ENCODE peak calls at places on chromosomes 1 and 21, in nine cellular contexts. H, A, W, M, L, S, P, V and D are unnamed samples.

GRCh38 chr1:111535256-111536191 is 32.1 kb upstream of the ADORA3 start:
- DNase-seq in H (no peak), A (no peak), W (peak; percentile 69), M (no peak), L (no peak), S (no peak), P (no peak), V (no peak), D (no peak)

GRCh38 chr21:44699502-44700001 is 2.6 kb downstream of the KRTAP10-12 start:
- DNase-seq in H (no peak), A (no peak), W (no peak), M (no peak), L (no peak), S (peak; percentile 50), P (peak; percentile 14), V (no peak), D (no peak)

GRCh38 chr1:98086156-98086555 is 165.3 kb upstream of the DPYD start:
- DNase-seq in H (no peak), A (no peak), W (no peak), M (no peak), L (no peak), S (no peak), P (no peak), V (peak; percentile 90), D (no peak)

GRCh38 chr1:230123280-230124186 is 56.5 kb downstream of the GALNT2 start:
- DNase-seq in H (no peak), A (peak; percentile 79), W (no peak), M (no peak), L (no peak), S (no peak), P (peak; percentile 79), V (no peak), D (peak; percentile 73)

GRCh38 chr1:205648212-205648910 is 16.6 kb upstream of the ELK4 start:
- DNase-seq in H (no peak), A (no peak), W (no peak), M (no peak), L (no peak), S (no peak), P (no peak), V (no peak), D (no peak)

GRCh38 chr1:53573522-53573921 is 114.3 kb downstream of the DMRTB1 start:
- DNase-seq in H (no peak), A (no peak), W (peak; percentile 28), M (peak; percentile 4), L (no peak), S (no peak), P (no peak), V (no peak), D (no peak)

GRCh38 chr1:12271033-12271432 is 41.2 kb downstream of the VPS13D start:
- DNase-seq in H (no peak), A (no peak), W (no peak), M (no peak), L (no peak), S (no peak), P (no peak), V (no peak), D (no peak)

GRCh38 chr1:38941527-38942019 is at the start of gene RHBDL2:
- DNase-seq in H (no peak), A (no peak), W (peak; percentile 71), M (no peak), L (no peak), S (peak; percentile 80), P (no peak), V (no peak), D (no peak)

GRCh38 chr1:45327644-45328515 is 1.2 kb downstream of the HPDL start:
- DNase-seq in H (no peak), A (peak; percentile 42), W (no peak), M (no peak), L (no peak), S (no peak), P (peak; percentile 48), V (no peak), D (no peak)

GRCh38 chr1:47753808-47754207 is 243.4 kb downstream of the TRABD2B start:
- DNase-seq in H (no peak), A (no peak), W (no peak), M (no peak), L (no peak), S (no peak), P (peak; percentile 12), V (no peak), D (no peak)

GRCh38 chr1:186325239-186325638 is 49.8 kb downstream of the TPR start:
- DNase-seq in H (no peak), A (no peak), W (no peak), M (no peak), L (no peak), S (no peak), P (no peak), V (peak; percentile 8), D (peak; percentile 11)

GRCh38 chr1:201259476-201260235 is 23.6 kb upstream of the PKP1 start:
- DNase-seq in H (no peak), A (no peak), W (no peak), M (no peak), L (no peak), S (peak; percentile 82), P (no peak), V (peak; percentile 38), D (no peak)

GRCh38 chr1:44103270-44104131 is 15.1 kb upstream of the KLF17 start:
- DNase-seq in H (no peak), A (peak; percentile 26), W (no peak), M (peak; percentile 33), L (no peak), S (peak; percentile 61), P (no peak), V (peak; percentile 24), D (no peak)

GRCh38 chr21:36820176-36821031 is 121.5 kb downstream of the SIM2 start:
- DNase-seq in H (no peak), A (no peak), W (no peak), M (peak; percentile 33), L (no peak), S (peak; percentile 72), P (no peak), V (no peak), D (no peak)

GRCh38 chr1:111989531-111990025 is at the start of gene KCND3:
- DNase-seq in H (no peak), A (peak; percentile 12), W (no peak), M (peak; percentile 54), L (no peak), S (peak; percentile 90), P (peak; percentile 65), V (no peak), D (no peak)

GRCh38 chr1:155063550-155064108 is at the start of gene EFNA4:
- DNase-seq in H (no peak), A (peak; percentile 88), W (peak; percentile 94), M (peak; percentile 77), L (no peak), S (peak; percentile 93), P (peak; percentile 95), V (peak; percentile 76), D (no peak)

GRCh38 chr1:116168277-116169032 is 57.3 kb downstream of the MAB21L3 start:
- DNase-seq in H (peak; percentile 36), A (peak; percentile 89), W (peak; percentile 90), M (peak; percentile 93), L (no peak), S (peak; percentile 97), P (peak; percentile 90), V (peak; percentile 27), D (peak; percentile 6)
- TF ChIP-seq CTCF in H (peak; percentile 62), A (peak; percentile 95), W (peak; percentile 86), M (peak; percentile 91), L (peak; percentile 70), S (peak; percentile 90), P (peak; percentile 98), V (peak; percentile 75), D (peak; percentile 87)

DNA sequence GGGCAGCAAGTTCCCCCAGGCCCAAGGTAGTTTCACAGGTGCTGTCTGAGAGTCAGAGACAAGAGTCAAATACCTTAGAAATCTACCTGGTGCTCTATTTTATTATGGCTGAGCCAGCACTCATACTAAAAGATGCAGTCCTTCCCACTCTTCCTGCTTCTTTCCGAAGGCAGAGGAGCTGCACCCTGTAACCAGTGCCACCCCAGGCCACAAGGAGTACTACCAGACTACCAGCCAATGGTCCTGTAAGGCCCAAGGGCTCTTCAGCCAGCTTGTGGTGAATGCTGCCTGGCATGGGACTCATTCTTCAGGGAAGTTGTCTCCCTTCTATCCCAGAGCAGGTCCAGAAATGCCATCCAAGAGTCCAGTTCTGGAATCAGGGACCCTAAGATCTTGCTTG is 203.8 kb upstream of the DUSP10 start:
- DNase-seq in H (no peak), A (no peak), W (no peak), M (no peak), L (no peak), S (no peak), P (no peak), V (no peak), D (no peak)
- TF ChIP-seq CTCF in H (no peak), A (no peak), W (no peak), M (no peak), L (no peak), S (no peak), P (no peak), V (peak; percentile 10), D (peak; percentile 8)

DNA sequence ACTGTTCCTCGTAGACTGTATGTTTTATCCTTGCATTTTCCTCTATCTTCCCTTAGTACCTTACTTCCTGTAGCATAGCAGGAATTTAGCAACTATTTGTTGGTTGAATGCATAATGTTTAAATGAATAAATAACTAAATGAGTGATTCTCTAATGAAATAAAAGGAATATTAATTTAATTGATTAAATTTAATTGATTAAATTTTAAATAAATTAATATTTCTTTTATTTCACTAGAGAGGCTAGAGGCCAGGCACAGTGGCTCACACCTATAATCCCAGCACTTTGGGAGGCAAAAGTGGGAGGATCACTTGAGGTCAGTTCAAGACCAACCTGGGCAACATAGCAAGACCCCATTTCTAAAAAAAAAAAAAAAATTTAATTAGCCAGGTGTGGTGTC is 25.8 kb downstream of the C8B start:
- DNase-seq in H (no peak), A (no peak), W (no peak), M (no peak), L (no peak), S (no peak), P (no peak), V (no peak), D (no peak)
- TF ChIP-seq CTCF in H (no peak), A (no peak), W (no peak), M (no peak), L (no peak), S (no peak), P (no peak), V (no peak), D (no peak)

GRCh38 chr1:113928129-113928949 is 785 bp upstream of the HIPK1 start:
- DNase-seq in H (no peak), A (no peak), W (no peak), M (no peak), L (no peak), S (no peak), P (peak; percentile 54), V (no peak), D (no peak)

GRCh38 chr1:113930499-113931161 is 1.5 kb downstream of the HIPK1 start:
- DNase-seq in H (no peak), A (peak; percentile 82), W (no peak), M (no peak), L (no peak), S (no peak), P (peak; percentile 65), V (peak; percentile 81), D (no peak)

GRCh38 chr1:113931456-113931855 is 2.3 kb downstream of the HIPK1 start:
- DNase-seq in H (no peak), A (no peak), W (no peak), M (no peak), L (no peak), S (no peak), P (no peak), V (peak; percentile 21), D (no peak)

GRCh38 chr1:113928950-113929749 is at the start of gene HIPK1:
- DNase-seq in H (peak; percentile 58), A (peak; percentile 95), W (peak; percentile 95), M (peak; percentile 98), L (no peak), S (peak; percentile 98), P (peak; percentile 92), V (peak; percentile 85), D (peak; percentile 52)

GRCh38 chr1:113929750-113930498 is 800 bp downstream of the HIPK1 start:
- DNase-seq in H (no peak), A (peak; percentile 78), W (peak; percentile 76), M (peak; percentile 61), L (no peak), S (peak; percentile 92), P (peak; percentile 75), V (peak; percentile 22), D (no peak)
- TF ChIP-seq CTCF in H (peak; percentile 4), A (peak; percentile 24), W (no peak), M (no peak), L (no peak), S (no peak), P (peak; percentile 21), V (no peak), D (no peak)